ENCODE peak calls at places on chromosome 18, in eight cellular contexts. One of them, this sample, is unnamed.

GRCh38 chr18:67266591-67267237 is 249.8 kb downstream of the DSEL start:
- DNase-seq in Right ventricle myocardium inferior: no peak
- DNase-seq in GM12891: no peak
- DNase-seq in amygdala: no peak
- DNase-seq in activated CD4-positive, alpha-beta T cell treated with anti-CD3 and anti-CD28 coated beads for 36 hours: no peak
- DNase-seq in colonic mucosa: no peak
- DNase-seq in kidney tubule cell: no peak
- DNase-seq in stimulated activated CD8-positive, alpha-beta memory T cell treated with anti-CD3 and anti-CD28 coated beads, Interleukin-4, amount 100 ng/mL, for 48 hours: no peak
- DNase-seq in this sample: no peak

GRCh38 chr18:5463390-5463789 is 80.4 kb downstream of the EPB41L3 start:
- DNase-seq in Right ventricle myocardium inferior: peak
- DNase-seq in GM12891: no peak
- DNase-seq in amygdala: no peak
- DNase-seq in activated CD4-positive, alpha-beta T cell treated with anti-CD3 and anti-CD28 coated beads for 36 hours: no peak
- DNase-seq in colonic mucosa: peak
- DNase-seq in kidney tubule cell: peak
- DNase-seq in stimulated activated CD8-positive, alpha-beta memory T cell treated with anti-CD3 and anti-CD28 coated beads, Interleukin-4, amount 100 ng/mL, for 48 hours: no peak
- DNase-seq in this sample: peak

GRCh38 chr18:59129964-59130703 is 9.6 kb upstream of the SEC11C start:
- DNase-seq in Right ventricle myocardium inferior: no peak
- DNase-seq in GM12891: no peak
- DNase-seq in amygdala: no peak
- DNase-seq in activated CD4-positive, alpha-beta T cell treated with anti-CD3 and anti-CD28 coated beads for 36 hours: no peak
- DNase-seq in colonic mucosa: no peak
- DNase-seq in kidney tubule cell: no peak
- DNase-seq in stimulated activated CD8-positive, alpha-beta memory T cell treated with anti-CD3 and anti-CD28 coated beads, Interleukin-4, amount 100 ng/mL, for 48 hours: no peak
- DNase-seq in this sample: no peak

GRCh38 chr18:46407471-46408166 is 249.4 kb downstream of the LOXHD1 start:
- DNase-seq in Right ventricle myocardium inferior: no peak
- DNase-seq in GM12891: no peak
- DNase-seq in amygdala: no peak
- DNase-seq in activated CD4-positive, alpha-beta T cell treated with anti-CD3 and anti-CD28 coated beads for 36 hours: peak
- DNase-seq in colonic mucosa: no peak
- DNase-seq in kidney tubule cell: peak
- DNase-seq in stimulated activated CD8-positive, alpha-beta memory T cell treated with anti-CD3 and anti-CD28 coated beads, Interleukin-4, amount 100 ng/mL, for 48 hours: no peak
- DNase-seq in this sample: no peak

GRCh38 chr18:67875936-67876335 is 359.4 kb upstream of the DSEL start:
- DNase-seq in Right ventricle myocardium inferior: no peak
- DNase-seq in GM12891: no peak
- DNase-seq in amygdala: no peak
- DNase-seq in activated CD4-positive, alpha-beta T cell treated with anti-CD3 and anti-CD28 coated beads for 36 hours: no peak
- DNase-seq in colonic mucosa: no peak
- DNase-seq in kidney tubule cell: no peak
- DNase-seq in stimulated activated CD8-positive, alpha-beta memory T cell treated with anti-CD3 and anti-CD28 coated beads, Interleukin-4, amount 100 ng/mL, for 48 hours: no peak
- DNase-seq in this sample: no peak

GRCh38 chr18:5295231-5295920 is at the start of gene ZBTB14:
- DNase-seq in Right ventricle myocardium inferior: peak
- DNase-seq in GM12891: peak
- DNase-seq in amygdala: no peak
- DNase-seq in activated CD4-positive, alpha-beta T cell treated with anti-CD3 and anti-CD28 coated beads for 36 hours: peak
- DNase-seq in colonic mucosa: peak
- DNase-seq in kidney tubule cell: peak
- DNase-seq in stimulated activated CD8-positive, alpha-beta memory T cell treated with anti-CD3 and anti-CD28 coated beads, Interleukin-4, amount 100 ng/mL, for 48 hours: peak
- DNase-seq in this sample: peak

GRCh38 chr18:24176727-24177416 is 38.0 kb downstream of the CABYR start:
- DNase-seq in Right ventricle myocardium inferior: peak
- DNase-seq in GM12891: peak
- DNase-seq in amygdala: peak
- DNase-seq in activated CD4-positive, alpha-beta T cell treated with anti-CD3 and anti-CD28 coated beads for 36 hours: peak
- DNase-seq in colonic mucosa: peak
- DNase-seq in kidney tubule cell: peak
- DNase-seq in stimulated activated CD8-positive, alpha-beta memory T cell treated with anti-CD3 and anti-CD28 coated beads, Interleukin-4, amount 100 ng/mL, for 48 hours: peak
- DNase-seq in this sample: peak

GRCh38 chr18:2846638-2847340 is at the start of gene EMILIN2:
- DNase-seq in Right ventricle myocardium inferior: peak
- DNase-seq in GM12891: peak
- DNase-seq in amygdala: no peak
- DNase-seq in activated CD4-positive, alpha-beta T cell treated with anti-CD3 and anti-CD28 coated beads for 36 hours: peak
- DNase-seq in colonic mucosa: peak
- DNase-seq in kidney tubule cell: peak
- DNase-seq in stimulated activated CD8-positive, alpha-beta memory T cell treated with anti-CD3 and anti-CD28 coated beads, Interleukin-4, amount 100 ng/mL, for 48 hours: peak
- DNase-seq in this sample: no peak

GRCh38 chr18:596288-596881 is 403 bp upstream of the CLUL1 start:
- DNase-seq in Right ventricle myocardium inferior: no peak
- DNase-seq in GM12891: peak
- DNase-seq in amygdala: no peak
- DNase-seq in activated CD4-positive, alpha-beta T cell treated with anti-CD3 and anti-CD28 coated beads for 36 hours: peak
- DNase-seq in colonic mucosa: peak
- DNase-seq in kidney tubule cell: peak
- DNase-seq in stimulated activated CD8-positive, alpha-beta memory T cell treated with anti-CD3 and anti-CD28 coated beads, Interleukin-4, amount 100 ng/mL, for 48 hours: no peak
- DNase-seq in this sample: peak

GRCh38 chr18:47689386-47689785 is 241.1 kb downstream of the SMAD2 start:
- DNase-seq in Right ventricle myocardium inferior: no peak
- DNase-seq in GM12891: no peak
- DNase-seq in amygdala: no peak
- DNase-seq in activated CD4-positive, alpha-beta T cell treated with anti-CD3 and anti-CD28 coated beads for 36 hours: no peak
- DNase-seq in colonic mucosa: no peak
- DNase-seq in kidney tubule cell: no peak
- DNase-seq in stimulated activated CD8-positive, alpha-beta memory T cell treated with anti-CD3 and anti-CD28 coated beads, Interleukin-4, amount 100 ng/mL, for 48 hours: no peak
- DNase-seq in this sample: no peak

GRCh38 chr18:9482790-9483189 is 7.5 kb downstream of the RALBP1 start:
- DNase-seq in Right ventricle myocardium inferior: no peak
- DNase-seq in GM12891: no peak
- DNase-seq in amygdala: no peak
- DNase-seq in activated CD4-positive, alpha-beta T cell treated with anti-CD3 and anti-CD28 coated beads for 36 hours: no peak
- DNase-seq in colonic mucosa: no peak
- DNase-seq in kidney tubule cell: no peak
- DNase-seq in stimulated activated CD8-positive, alpha-beta memory T cell treated with anti-CD3 and anti-CD28 coated beads, Interleukin-4, amount 100 ng/mL, for 48 hours: no peak
- DNase-seq in this sample: no peak

GRCh38 chr18:69996951-69997798 is 49.5 kb upstream of the CD226 start:
- DNase-seq in Right ventricle myocardium inferior: no peak
- DNase-seq in GM12891: no peak
- DNase-seq in amygdala: no peak
- DNase-seq in activated CD4-positive, alpha-beta T cell treated with anti-CD3 and anti-CD28 coated beads for 36 hours: no peak
- DNase-seq in colonic mucosa: no peak
- DNase-seq in kidney tubule cell: no peak
- DNase-seq in stimulated activated CD8-positive, alpha-beta memory T cell treated with anti-CD3 and anti-CD28 coated beads, Interleukin-4, amount 100 ng/mL, for 48 hours: no peak
- DNase-seq in this sample: no peak

GRCh38 chr18:80022613-80023012 is 11.6 kb upstream of the RBFA start:
- DNase-seq in Right ventricle myocardium inferior: no peak
- DNase-seq in GM12891: no peak
- DNase-seq in amygdala: no peak
- DNase-seq in activated CD4-positive, alpha-beta T cell treated with anti-CD3 and anti-CD28 coated beads for 36 hours: no peak
- DNase-seq in colonic mucosa: no peak
- DNase-seq in kidney tubule cell: no peak
- DNase-seq in stimulated activated CD8-positive, alpha-beta memory T cell treated with anti-CD3 and anti-CD28 coated beads, Interleukin-4, amount 100 ng/mL, for 48 hours: no peak
- DNase-seq in this sample: no peak

GRCh38 chr18:32177530-32177929 is 12.3 kb upstream of the MEP1B start:
- DNase-seq in Right ventricle myocardium inferior: no peak
- DNase-seq in GM12891: no peak
- DNase-seq in amygdala: no peak
- DNase-seq in activated CD4-positive, alpha-beta T cell treated with anti-CD3 and anti-CD28 coated beads for 36 hours: no peak
- DNase-seq in colonic mucosa: no peak
- DNase-seq in kidney tubule cell: no peak
- DNase-seq in stimulated activated CD8-positive, alpha-beta memory T cell treated with anti-CD3 and anti-CD28 coated beads, Interleukin-4, amount 100 ng/mL, for 48 hours: no peak
- DNase-seq in this sample: no peak

GRCh38 chr18:21117385-21118135 is 5.9 kb upstream of the ROCK1 start:
- DNase-seq in Right ventricle myocardium inferior: no peak
- DNase-seq in GM12891: no peak
- DNase-seq in amygdala: no peak
- DNase-seq in activated CD4-positive, alpha-beta T cell treated with anti-CD3 and anti-CD28 coated beads for 36 hours: no peak
- DNase-seq in colonic mucosa: no peak
- DNase-seq in kidney tubule cell: no peak
- DNase-seq in stimulated activated CD8-positive, alpha-beta memory T cell treated with anti-CD3 and anti-CD28 coated beads, Interleukin-4, amount 100 ng/mL, for 48 hours: no peak
- DNase-seq in this sample: no peak

GRCh38 chr18:470661-471501 is 29.6 kb downstream of the COLEC12 start:
- DNase-seq in Right ventricle myocardium inferior: no peak
- DNase-seq in GM12891: no peak
- DNase-seq in amygdala: no peak
- DNase-seq in activated CD4-positive, alpha-beta T cell treated with anti-CD3 and anti-CD28 coated beads for 36 hours: no peak
- DNase-seq in colonic mucosa: no peak
- DNase-seq in kidney tubule cell: no peak
- DNase-seq in stimulated activated CD8-positive, alpha-beta memory T cell treated with anti-CD3 and anti-CD28 coated beads, Interleukin-4, amount 100 ng/mL, for 48 hours: no peak
- DNase-seq in this sample: no peak

GRCh38 chr18:51522821-51523220 is 325.3 kb upstream of the MEX3C start:
- DNase-seq in Right ventricle myocardium inferior: no peak
- DNase-seq in GM12891: no peak
- DNase-seq in amygdala: no peak
- DNase-seq in activated CD4-positive, alpha-beta T cell treated with anti-CD3 and anti-CD28 coated beads for 36 hours: no peak
- DNase-seq in colonic mucosa: no peak
- DNase-seq in kidney tubule cell: peak
- DNase-seq in stimulated activated CD8-positive, alpha-beta memory T cell treated with anti-CD3 and anti-CD28 coated beads, Interleukin-4, amount 100 ng/mL, for 48 hours: no peak
- DNase-seq in this sample: no peak

GRCh38 chr18:12744103-12744502 is 41.3 kb downstream of the PSMG2 start:
- DNase-seq in Right ventricle myocardium inferior: no peak
- DNase-seq in GM12891: peak
- DNase-seq in amygdala: no peak
- DNase-seq in activated CD4-positive, alpha-beta T cell treated with anti-CD3 and anti-CD28 coated beads for 36 hours: no peak
- DNase-seq in colonic mucosa: no peak
- DNase-seq in kidney tubule cell: peak
- DNase-seq in stimulated activated CD8-positive, alpha-beta memory T cell treated with anti-CD3 and anti-CD28 coated beads, Interleukin-4, amount 100 ng/mL, for 48 hours: no peak
- DNase-seq in this sample: peak

GRCh38 chr18:37483221-37483971 is 82.2 kb downstream of the CELF4 start:
- DNase-seq in Right ventricle myocardium inferior: peak
- DNase-seq in GM12891: no peak
- DNase-seq in amygdala: no peak
- DNase-seq in activated CD4-positive, alpha-beta T cell treated with anti-CD3 and anti-CD28 coated beads for 36 hours: peak
- DNase-seq in colonic mucosa: no peak
- DNase-seq in kidney tubule cell: peak
- DNase-seq in stimulated activated CD8-positive, alpha-beta memory T cell treated with anti-CD3 and anti-CD28 coated beads, Interleukin-4, amount 100 ng/mL, for 48 hours: no peak
- DNase-seq in this sample: peak

GRCh38 chr18:73007195-73007934 is 139.6 kb upstream of the NETO1 start:
- DNase-seq in Right ventricle myocardium inferior: no peak
- DNase-seq in GM12891: no peak
- DNase-seq in amygdala: no peak
- DNase-seq in activated CD4-positive, alpha-beta T cell treated with anti-CD3 and anti-CD28 coated beads for 36 hours: no peak
- DNase-seq in colonic mucosa: no peak
- DNase-seq in kidney tubule cell: peak
- DNase-seq in stimulated activated CD8-positive, alpha-beta memory T cell treated with anti-CD3 and anti-CD28 coated beads, Interleukin-4, amount 100 ng/mL, for 48 hours: no peak
- DNase-seq in this sample: no peak

GRCh38 chr18:34647251-34647650 is 62.8 kb upstream of the DTNA start:
- DNase-seq in Right ventricle myocardium inferior: no peak
- DNase-seq in GM12891: no peak
- DNase-seq in amygdala: no peak
- DNase-seq in activated CD4-positive, alpha-beta T cell treated with anti-CD3 and anti-CD28 coated beads for 36 hours: no peak
- DNase-seq in colonic mucosa: no peak
- DNase-seq in kidney tubule cell: no peak
- DNase-seq in stimulated activated CD8-positive, alpha-beta memory T cell treated with anti-CD3 and anti-CD28 coated beads, Interleukin-4, amount 100 ng/mL, for 48 hours: no peak
- DNase-seq in this sample: no peak

GRCh38 chr18:47343291-47343690 is 91.8 kb upstream of the SKOR2 start:
- DNase-seq in Right ventricle myocardium inferior: no peak
- DNase-seq in GM12891: no peak
- DNase-seq in amygdala: no peak
- DNase-seq in activated CD4-positive, alpha-beta T cell treated with anti-CD3 and anti-CD28 coated beads for 36 hours: no peak
- DNase-seq in colonic mucosa: no peak
- DNase-seq in kidney tubule cell: no peak
- DNase-seq in stimulated activated CD8-positive, alpha-beta memory T cell treated with anti-CD3 and anti-CD28 coated beads, Interleukin-4, amount 100 ng/mL, for 48 hours: no peak
- DNase-seq in this sample: no peak

GRCh38 chr18:23438046-23438377 is 15.1 kb upstream of the RIOK3 start:
- DNase-seq in Right ventricle myocardium inferior: no peak
- DNase-seq in GM12891: no peak
- DNase-seq in amygdala: no peak
- DNase-seq in activated CD4-positive, alpha-beta T cell treated with anti-CD3 and anti-CD28 coated beads for 36 hours: no peak
- DNase-seq in colonic mucosa: no peak
- DNase-seq in kidney tubule cell: no peak
- DNase-seq in stimulated activated CD8-positive, alpha-beta memory T cell treated with anti-CD3 and anti-CD28 coated beads, Interleukin-4, amount 100 ng/mL, for 48 hours: no peak
- DNase-seq in this sample: no peak

GRCh38 chr18:39480494-39481245 is 1915.1 kb upstream of the CELF4 start:
- DNase-seq in Right ventricle myocardium inferior: no peak
- DNase-seq in GM12891: no peak
- DNase-seq in amygdala: no peak
- DNase-seq in activated CD4-positive, alpha-beta T cell treated with anti-CD3 and anti-CD28 coated beads for 36 hours: no peak
- DNase-seq in colonic mucosa: no peak
- DNase-seq in kidney tubule cell: no peak
- DNase-seq in stimulated activated CD8-positive, alpha-beta memory T cell treated with anti-CD3 and anti-CD28 coated beads, Interleukin-4, amount 100 ng/mL, for 48 hours: no peak
- DNase-seq in this sample: no peak

GRCh38 chr18:49206717-49207116 is 253.7 kb downstream of the DYM start:
- DNase-seq in Right ventricle myocardium inferior: no peak
- DNase-seq in GM12891: no peak
- DNase-seq in amygdala: no peak
- DNase-seq in activated CD4-positive, alpha-beta T cell treated with anti-CD3 and anti-CD28 coated beads for 36 hours: no peak
- DNase-seq in colonic mucosa: no peak
- DNase-seq in kidney tubule cell: peak
- DNase-seq in stimulated activated CD8-positive, alpha-beta memory T cell treated with anti-CD3 and anti-CD28 coated beads, Interleukin-4, amount 100 ng/mL, for 48 hours: no peak
- DNase-seq in this sample: no peak

GRCh38 chr18:13878858-13879257 is 36.5 kb downstream of the MC2R start:
- DNase-seq in Right ventricle myocardium inferior: no peak
- DNase-seq in GM12891: no peak
- DNase-seq in amygdala: no peak
- DNase-seq in activated CD4-positive, alpha-beta T cell treated with anti-CD3 and anti-CD28 coated beads for 36 hours: no peak
- DNase-seq in colonic mucosa: no peak
- DNase-seq in kidney tubule cell: no peak
- DNase-seq in stimulated activated CD8-positive, alpha-beta memory T cell treated with anti-CD3 and anti-CD28 coated beads, Interleukin-4, amount 100 ng/mL, for 48 hours: no peak
- DNase-seq in this sample: no peak

GRCh38 chr18:48948112-48949050 is 2.4 kb downstream of the SMAD7 start:
- DNase-seq in Right ventricle myocardium inferior: peak
- DNase-seq in GM12891: no peak
- DNase-seq in amygdala: peak
- DNase-seq in activated CD4-positive, alpha-beta T cell treated with anti-CD3 and anti-CD28 coated beads for 36 hours: peak
- DNase-seq in colonic mucosa: peak
- DNase-seq in kidney tubule cell: peak
- DNase-seq in stimulated activated CD8-positive, alpha-beta memory T cell treated with anti-CD3 and anti-CD28 coated beads, Interleukin-4, amount 100 ng/mL, for 48 hours: no peak
- DNase-seq in this sample: no peak

GRCh38 chr18:4808891-4809290 is 353.8 kb upstream of the DLGAP1 start:
- DNase-seq in Right ventricle myocardium inferior: no peak
- DNase-seq in GM12891: no peak
- DNase-seq in amygdala: no peak
- DNase-seq in activated CD4-positive, alpha-beta T cell treated with anti-CD3 and anti-CD28 coated beads for 36 hours: no peak
- DNase-seq in colonic mucosa: no peak
- DNase-seq in kidney tubule cell: no peak
- DNase-seq in stimulated activated CD8-positive, alpha-beta memory T cell treated with anti-CD3 and anti-CD28 coated beads, Interleukin-4, amount 100 ng/mL, for 48 hours: no peak
- DNase-seq in this sample: no peak

GRCh38 chr18:9103488-9103887 is 989 bp downstream of the NDUFV2 start:
- DNase-seq in Right ventricle myocardium inferior: no peak
- DNase-seq in GM12891: no peak
- DNase-seq in amygdala: no peak
- DNase-seq in activated CD4-positive, alpha-beta T cell treated with anti-CD3 and anti-CD28 coated beads for 36 hours: no peak
- DNase-seq in colonic mucosa: no peak
- DNase-seq in kidney tubule cell: peak
- DNase-seq in stimulated activated CD8-positive, alpha-beta memory T cell treated with anti-CD3 and anti-CD28 coated beads, Interleukin-4, amount 100 ng/mL, for 48 hours: no peak
- DNase-seq in this sample: no peak

GRCh38 chr18:32548688-32549087 is 78.0 kb upstream of the GAREM1 start:
- DNase-seq in Right ventricle myocardium inferior: no peak
- DNase-seq in GM12891: no peak
- DNase-seq in amygdala: no peak
- DNase-seq in activated CD4-positive, alpha-beta T cell treated with anti-CD3 and anti-CD28 coated beads for 36 hours: no peak
- DNase-seq in colonic mucosa: no peak
- DNase-seq in kidney tubule cell: peak
- DNase-seq in stimulated activated CD8-positive, alpha-beta memory T cell treated with anti-CD3 and anti-CD28 coated beads, Interleukin-4, amount 100 ng/mL, for 48 hours: no peak
- DNase-seq in this sample: no peak

GRCh38 chr18:56028514-56028913 is 440.5 kb upstream of the TCF4 start:
- DNase-seq in Right ventricle myocardium inferior: no peak
- DNase-seq in GM12891: no peak
- DNase-seq in amygdala: no peak
- DNase-seq in activated CD4-positive, alpha-beta T cell treated with anti-CD3 and anti-CD28 coated beads for 36 hours: no peak
- DNase-seq in colonic mucosa: no peak
- DNase-seq in kidney tubule cell: peak
- DNase-seq in stimulated activated CD8-positive, alpha-beta memory T cell treated with anti-CD3 and anti-CD28 coated beads, Interleukin-4, amount 100 ng/mL, for 48 hours: no peak
- DNase-seq in this sample: no peak

GRCh38 chr18:68431922-68432198 is 283.0 kb downstream of the TMX3 start:
- DNase-seq in Right ventricle myocardium inferior: no peak
- DNase-seq in GM12891: no peak
- DNase-seq in amygdala: no peak
- DNase-seq in activated CD4-positive, alpha-beta T cell treated with anti-CD3 and anti-CD28 coated beads for 36 hours: no peak
- DNase-seq in colonic mucosa: no peak
- DNase-seq in kidney tubule cell: no peak
- DNase-seq in stimulated activated CD8-positive, alpha-beta memory T cell treated with anti-CD3 and anti-CD28 coated beads, Interleukin-4, amount 100 ng/mL, for 48 hours: no peak
- DNase-seq in this sample: no peak

GRCh38 chr18:68797901-68798300 is at the start of gene CCDC102B:
- DNase-seq in Right ventricle myocardium inferior: no peak
- DNase-seq in GM12891: no peak
- DNase-seq in amygdala: no peak
- DNase-seq in activated CD4-positive, alpha-beta T cell treated with anti-CD3 and anti-CD28 coated beads for 36 hours: no peak
- DNase-seq in colonic mucosa: no peak
- DNase-seq in kidney tubule cell: no peak
- DNase-seq in stimulated activated CD8-positive, alpha-beta memory T cell treated with anti-CD3 and anti-CD28 coated beads, Interleukin-4, amount 100 ng/mL, for 48 hours: no peak
- DNase-seq in this sample: no peak

GRCh38 chr18:24071029-24071428 is 56.5 kb downstream of the TTC39C start:
- DNase-seq in Right ventricle myocardium inferior: no peak
- DNase-seq in GM12891: no peak
- DNase-seq in amygdala: no peak
- DNase-seq in activated CD4-positive, alpha-beta T cell treated with anti-CD3 and anti-CD28 coated beads for 36 hours: no peak
- DNase-seq in colonic mucosa: no peak
- DNase-seq in kidney tubule cell: no peak
- DNase-seq in stimulated activated CD8-positive, alpha-beta memory T cell treated with anti-CD3 and anti-CD28 coated beads, Interleukin-4, amount 100 ng/mL, for 48 hours: no peak
- DNase-seq in this sample: no peak

This sample was measured in NCI-H460.